ENCODE peak calls at places on chromosomes 1 and 21, in five cellular contexts. V is fibroblast of lung, Z is T-cell, R is H9, J is HT1080. I is an unnamed sample.

GRCh38 chr1:204348722-204349121 is 11.0 kb downstream of the PLEKHA6 start:
- DNase-seq in V (peak; percentile 86), Z (no peak), R (no peak), J (no peak), I (peak; percentile 19)

GRCh38 chr1:152870831-152871730 is 7.0 kb upstream of the SMCP start:
- DNase-seq in V (peak; percentile 10), Z (no peak), R (peak; percentile 27), J (peak; percentile 58), I (peak; percentile 46)

GRCh38 chr1:75954594-75954993 is 22.4 kb upstream of the ASB17 start:
- DNase-seq in V (peak; percentile 18), Z (no peak), R (no peak), J (peak; percentile 69), I (no peak)

GRCh38 chr1:209772116-209772515 is 12.2 kb downstream of the C1orf74 start:
- DNase-seq in V (no peak), Z (no peak), R (no peak), J (no peak), I (no peak)

GRCh38 chr1:2098301-2098698 is 48.1 kb downstream of the PRKCZ start:
- DNase-seq in V (no peak), Z (no peak), R (no peak), J (peak; percentile 21), I (no peak)

GRCh38 chr21:37915941-37916794 is at the start of gene KCNJ6:
- DNase-seq in V (peak; percentile 59), Z (no peak), R (peak; percentile 87), J (peak; percentile 4), I (peak; percentile 35)

GRCh38 chr1:86714561-86715244 is 10.3 kb downstream of the SH3GLB1 start:
- DNase-seq in V (no peak), Z (no peak), R (no peak), J (no peak), I (no peak)

GRCh38 chr1:119647228-119647733 is 785 bp downstream of the ZNF697 start:
- DNase-seq in V (no peak), Z (no peak), R (no peak), J (no peak), I (peak; percentile 34)

GRCh38 chr1:28209700-28210099 is 23.1 kb downstream of the DNAJC8 start:
- DNase-seq in V (no peak), Z (no peak), R (no peak), J (no peak), I (no peak)

GRCh38 chr1:50570064-50570463 is 146.8 kb upstream of the DMRTA2 start:
- DNase-seq in V (no peak), Z (no peak), R (no peak), J (no peak), I (no peak)

GRCh38 chr1:82464362-82464931 is 663.7 kb downstream of the ADGRL2 start:
- DNase-seq in V (peak; percentile 97), Z (no peak), R (no peak), J (no peak), I (peak; percentile 3)

GRCh38 chr1:37628026-37628556 is 6.6 kb downstream of the RSPO1 start:
- DNase-seq in V (no peak), Z (no peak), R (no peak), J (no peak), I (no peak)

GRCh38 chr1:94199398-94199797 is 38.0 kb downstream of the ARHGAP29 start:
- DNase-seq in V (no peak), Z (no peak), R (no peak), J (no peak), I (no peak)

GRCh38 chr1:94425821-94426484 is 7.8 kb downstream of the ABCD3 start:
- DNase-seq in V (no peak), Z (no peak), R (no peak), J (no peak), I (peak; percentile 13)

GRCh38 chr21:35232545-35233176 is 183.6 kb upstream of the RUNX1 start:
- DNase-seq in V (peak; percentile 93), Z (no peak), R (no peak), J (peak; percentile 87), I (peak; percentile 86)

GRCh38 chr1:56461158-56462127 is 117.9 kb downstream of the PLPP3 start:
- DNase-seq in V (no peak), Z (no peak), R (peak; percentile 41), J (no peak), I (no peak)

GRCh38 chr1:156119503-156120209 is 5.1 kb downstream of the LMNA start:
- DNase-seq in V (peak; percentile 77), Z (no peak), R (no peak), J (peak; percentile 77), I (peak; percentile 22)

GRCh38 chr1:61424382-61424781 is 300.6 kb downstream of the TM2D1 start:
- DNase-seq in V (no peak), Z (no peak), R (no peak), J (no peak), I (no peak)

GRCh38 chr1:14663773-14664172 is 65.3 kb downstream of the KAZN start:
- DNase-seq in V (no peak), Z (no peak), R (no peak), J (no peak), I (no peak)

GRCh38 chr1:48776400-48777218 is at the start of gene BEND5:
- DNase-seq in V (peak; percentile 65), Z (peak; percentile 70), R (peak; percentile 81), J (peak; percentile 8), I (peak; percentile 19)

GRCh38 chr1:33424610-33425009 is 6.3 kb downstream of the PHC2 start:
- DNase-seq in V (no peak), Z (no peak), R (no peak), J (no peak), I (peak; percentile 59)

GRCh38 chr1:6962956-6963915 is 178.0 kb downstream of the CAMTA1 start:
- DNase-seq in V (peak; percentile 32), Z (peak; percentile 43), R (peak; percentile 99), J (no peak), I (no peak)

GRCh38 chr1:24900985-24901781 is 28.9 kb downstream of the RUNX3 start:
- DNase-seq in V (no peak), Z (no peak), R (no peak), J (no peak), I (no peak)

GRCh38 chr1:16250547-16251251 is 13.7 kb upstream of the CPLANE2 start:
- DNase-seq in V (no peak), Z (no peak), R (no peak), J (no peak), I (no peak)

GRCh38 chr21:28325618-28326017 is 667.1 kb downstream of the LTN1 start:
- DNase-seq in V (no peak), Z (no peak), R (peak; percentile 57), J (no peak), I (peak; percentile 0)

GRCh38 chr1:198560093-198560638 is 19.7 kb upstream of the ATP6V1G3 start:
- DNase-seq in V (peak; percentile 6), Z (no peak), R (no peak), J (peak; percentile 7), I (no peak)

GRCh38 chr21:32182449-32182848 is 96.4 kb downstream of the MIS18A start:
- DNase-seq in V (no peak), Z (no peak), R (no peak), J (no peak), I (no peak)

GRCh38 chr1:150622219-150622975 is 7.0 kb downstream of the ENSA start:
- DNase-seq in V (peak; percentile 43), Z (no peak), R (peak; percentile 78), J (no peak), I (no peak)

GRCh38 chr1:24297187-24297851 is 21.8 kb upstream of the GRHL3 start:
- DNase-seq in V (no peak), Z (no peak), R (no peak), J (no peak), I (no peak)

GRCh38 chr1:7954683-7955082 is 6.8 kb upstream of the PARK7 start:
- DNase-seq in V (no peak), Z (no peak), R (no peak), J (no peak), I (no peak)

GRCh38 chr1:210653771-210654170 is 325.1 kb downstream of the HHAT start:
- DNase-seq in V (no peak), Z (no peak), R (no peak), J (peak; percentile 13), I (no peak)

GRCh38 chr1:43844114-43844513 is 89.5 kb upstream of the ARTN start:
- DNase-seq in V (peak; percentile 15), Z (no peak), R (no peak), J (peak; percentile 21), I (no peak)

GRCh38 chr1:45677751-45678245 is 8.5 kb downstream of the GPBP1L1 start:
- DNase-seq in V (no peak), Z (no peak), R (no peak), J (no peak), I (no peak)